ENCODE peak calls at places on chromosomes 2 and 18, in six cellular contexts. H is M059J; G is activated CD4-positive, alpha-beta T cell treated with anti-CD3 and anti-CD28 coated beads for 36 hours; O is activated CD4-positive, CD25-positive, alpha-beta regulatory T cell; D is hypothalamus; C is stimulated activated CD4-positive, alpha-beta T cell treated with anti-CD3 and anti-CD28 coated beads, TNF-alpha, amount 100 ng/mL, for 48 hours. W is an unnamed sample.

GRCh38 chr2:20635698-20636584 is 15.0 kb downstream of the HS1BP3 start:
- DNase-seq in H (peak; percentile 66), G (peak; percentile 78), O (no peak), D (peak; percentile 81), C (peak; percentile 38), W (no peak)

GRCh38 chr18:59208602-59209001 is 11.4 kb upstream of the GRP start:
- DNase-seq in H (peak; percentile 56), G (no peak), O (no peak), D (no peak), C (no peak), W (no peak)

GRCh38 chr2:72934683-72935610 is 17.6 kb downstream of the EMX1 start:
- DNase-seq in H (peak; percentile 48), G (peak; percentile 33), O (no peak), D (no peak), C (no peak), W (no peak)

GRCh38 chr2:164203131-164203530 is 418.2 kb downstream of the GRB14 start:
- DNase-seq in H (no peak), G (no peak), O (no peak), D (no peak), C (no peak), W (peak; percentile 17)

GRCh38 chr2:101773137-101773536 is 75.6 kb downstream of the MAP4K4 start:
- DNase-seq in H (no peak), G (no peak), O (no peak), D (no peak), C (no peak), W (no peak)

GRCh38 chr18:60585670-60586069 is 213.1 kb upstream of the MC4R start:
- DNase-seq in H (no peak), G (no peak), O (no peak), D (no peak), C (no peak), W (no peak)

GRCh38 chr2:114083717-114084387 is 194.0 kb downstream of the ACTR3 start:
- DNase-seq in H (no peak), G (no peak), O (no peak), D (no peak), C (no peak), W (no peak)

GRCh38 chr2:219282375-219282774 is 3.2 kb downstream of the DNAJB2 start:
- DNase-seq in H (no peak), G (no peak), O (no peak), D (peak; percentile 38), C (no peak), W (no peak)

GRCh38 chr2:181742908-181743722 is 62.8 kb upstream of the NEUROD1 start:
- DNase-seq in H (peak; percentile 70), G (peak; percentile 56), O (no peak), D (peak; percentile 14), C (peak; percentile 20), W (no peak)

GRCh38 chr18:29501952-29502351 is 1325.0 kb upstream of the CDH2 start:
- DNase-seq in H (peak; percentile 85), G (no peak), O (no peak), D (no peak), C (no peak), W (peak; percentile 1)

GRCh38 chr2:119264781-119265692 is 41.4 kb downstream of the STEAP3 start:
- DNase-seq in H (peak; percentile 48), G (peak; percentile 62), O (no peak), D (no peak), C (peak; percentile 21), W (no peak)